ENCODE peak calls at places on chromosomes 1 and 21, in seven cellular contexts. B, J, L, X, Z, Q and H are unnamed samples.

GRCh38 chr21:34574984-34575529 is 39.9 kb downstream of the RCAN1 start:
- DNase-seq in L (no peak), X (no peak), Z (no peak), B (no peak), Q (no peak), J (no peak), H (no peak)

GRCh38 chr1:63621698-63622097 is 28.5 kb downstream of the PGM1 start:
- DNase-seq in B (no peak), Q (no peak), X (no peak), Z (no peak), L (no peak), J (no peak), H (no peak)

GRCh38 chr1:17369466-17369865 is 2.5 kb upstream of the PADI6 start:
- DNase-seq in L (peak), B (peak), Q (no peak), X (no peak), J (no peak), Z (no peak), H (no peak)

GRCh38 chr21:32281531-32281930 is 2.7 kb upstream of the MIS18A start:
- DNase-seq in J (no peak), L (peak), B (no peak), X (no peak), Q (no peak), Z (no peak), H (no peak)

GRCh38 chr1:183264132-183264531 is 78.1 kb downstream of the LAMC2 start:
- DNase-seq in Q (no peak), B (no peak), L (no peak), Z (no peak), X (no peak), J (no peak), H (no peak)

GRCh38 chr1:17763995-17764394 is 8.9 kb downstream of the ACTL8 start:
- DNase-seq in Q (no peak), X (no peak), J (no peak), B (no peak), Z (no peak), L (no peak), H (no peak)

GRCh38 chr21:32368386-32368785 is 24.4 kb downstream of the URB1 start:
- DNase-seq in Q (no peak), B (no peak), L (no peak), J (no peak), Z (no peak), X (no peak), H (no peak)

GRCh38 chr1:46173361-46173856 is 1.5 kb upstream of the TSPAN1 start:
- DNase-seq in Q (no peak), Z (no peak), X (no peak), L (peak), J (no peak), B (no peak), H (no peak)

GRCh38 chr1:56120021-56120420 is 459.3 kb downstream of the PLPP3 start:
- DNase-seq in Q (no peak), L (peak), Z (no peak), B (no peak), X (no peak), J (no peak), H (no peak)

GRCh38 chr1:47696911-47697441 is 259.1 kb downstream of the FOXD2 start:
- DNase-seq in L (no peak), X (no peak), Z (no peak), B (no peak), Q (no peak), J (no peak), H (no peak)

GRCh38 chr1:179029293-179029692 is 3.6 kb downstream of the FAM20B start:
- DNase-seq in B (no peak), Q (no peak), X (no peak), L (no peak), Z (no peak), J (no peak), H (no peak)

GRCh38 chr1:35555601-35556477 is 1.4 kb downstream of the KIAA0319L start:
- DNase-seq in B (no peak), Q (no peak), J (no peak), L (peak), Z (no peak), X (no peak), H (no peak)

GRCh38 chr1:1402081-1402900 is 3.2 kb upstream of the CCNL2 start:
- DNase-seq in B (no peak), X (peak), J (peak), Z (no peak), Q (no peak), L (peak), H (peak)

GRCh38 chr1:200673952-200674823 is 4.5 kb upstream of the DDX59 start:
- DNase-seq in B (no peak), Q (no peak), J (no peak), Z (no peak), X (no peak), L (peak), H (no peak)